ENCODE peak calls at places on chromosomes 11 and 22, in six cellular contexts. D is gastrocnemius medialis, B is stomach, E is transverse colon, U is heart left ventricle, C is sigmoid colon. V is an unnamed sample.

GRCh38 chr22:36435516-36436415 is 45.7 kb downstream of the TXN2 start:
- DNase-seq in C (no peak), U (no peak), E (peak; percentile 84), B (peak; percentile 82), D (no peak), V (no peak)

GRCh38 chr11:123674297-123674696 is 19.9 kb upstream of the SCN3B start:
- DNase-seq in E (no peak), U (no peak), C (no peak), B (no peak), D (no peak), V (no peak)

GRCh38 chr22:19543970-19544708 is 19.9 kb upstream of the CLDN5 start:
- DNase-seq in U (peak; percentile 33), D (no peak), E (peak; percentile 63), C (no peak), B (peak; percentile 90), V (no peak)

GRCh38 chr11:86865436-86865835 is 65.1 kb downstream of the PRSS23 start:
- DNase-seq in C (no peak), D (no peak), U (no peak), B (no peak), E (no peak), V (no peak)

GRCh38 chr11:5277807-5278206 is 8.1 kb upstream of the HBE1 start:
- DNase-seq in C (no peak), B (no peak), D (no peak), U (no peak), E (no peak), V (no peak)

GRCh38 chr11:120912504-120912903 is 111.4 kb upstream of the TBCEL start:
- DNase-seq in C (no peak), D (no peak), B (no peak), U (no peak), E (no peak), V (no peak)

GRCh38 chr22:26828311-26828710 is 170.9 kb downstream of the MIAT start:
- DNase-seq in D (no peak), C (no peak), E (no peak), B (no peak), U (no peak), V (no peak)

GRCh38 chr11:121291896-121292502 is 572 bp upstream of the SC5D start:
- DNase-seq in D (no peak), U (no peak), E (peak; percentile 11), B (no peak), C (no peak), V (no peak)

GRCh38 chr11:3087821-3088800 is 30.9 kb upstream of the CARS1 start:
- DNase-seq in E (no peak), B (no peak), C (no peak), D (no peak), U (no peak), V (no peak)

GRCh38 chr11:125514336-125515101 is 18.5 kb upstream of the FEZ1 start:
- DNase-seq in C (no peak), D (no peak), B (peak; percentile 32), U (no peak), E (peak; percentile 41), V (no peak)

GRCh38 chr11:11022126-11022730 is 164.4 kb upstream of the ZBED5 start:
- DNase-seq in B (no peak), D (no peak), E (no peak), U (no peak), C (no peak), V (no peak)

GRCh38 chr11:129729823-129730222 is 85.8 kb upstream of the TMEM45B start:
- DNase-seq in D (no peak), C (no peak), B (no peak), U (no peak), E (no peak), V (no peak)

GRCh38 chr22:27576815-27577564 is 224.6 kb downstream of the MN1 start:
- DNase-seq in B (no peak), C (peak; percentile 86), U (peak; percentile 75), D (no peak), E (no peak), V (no peak)

GRCh38 chr22:17920145-17920605 is 104.2 kb downstream of the MICAL3 start:
- DNase-seq in D (no peak), E (peak; percentile 79), U (peak; percentile 93), B (peak; percentile 57), C (no peak), V (no peak)

GRCh38 chr22:45688606-45689080 is 17.0 kb downstream of the ATXN10 start:
- DNase-seq in B (no peak), C (no peak), U (no peak), D (peak; percentile 54), E (no peak), V (no peak)

GRCh38 chr11:46554205-46555162 is 39.3 kb downstream of the AMBRA1 start:
- DNase-seq in D (peak; percentile 20), E (no peak), B (no peak), C (no peak), U (no peak), V (no peak)

GRCh38 chr11:114366331-114367243 is 33.7 kb downstream of the C11orf71 start:
- DNase-seq in E (no peak), U (no peak), C (no peak), D (no peak), B (no peak), V (no peak)

GRCh38 chr11:70502677-70503076 is 104.3 kb downstream of the CTTN start:
- DNase-seq in U (peak; percentile 23), B (no peak), E (no peak), C (peak; percentile 46), D (no peak), V (no peak)

GRCh38 chr11:122686106-122686505 is 30.6 kb downstream of the UBASH3B start:
- DNase-seq in U (no peak), C (no peak), E (no peak), D (no peak), B (no peak), V (no peak)

GRCh38 chr11:120577624-120578363 is 66.2 kb downstream of the GRIK4 start:
- DNase-seq in U (no peak), D (no peak), C (no peak), B (no peak), E (no peak), V (no peak)

GRCh38 chr11:130622126-130622525 is 173.7 kb downstream of the ADAMTS15 start:
- DNase-seq in B (no peak), D (no peak), U (no peak), C (no peak), E (no peak), V (no peak)

GRCh38 chr11:9691865-9692264 is 28.0 kb downstream of the SWAP70 start:
- DNase-seq in C (no peak), B (no peak), U (no peak), E (no peak), D (no peak), V (no peak)

GRCh38 chr11:62333768-62334167 is 3.5 kb upstream of the ASRGL1 start:
- DNase-seq in E (no peak), B (no peak), D (no peak), U (no peak), C (no peak), V (no peak)

GRCh38 chr11:62340269-62340901 is 3.1 kb downstream of the ASRGL1 start:
- DNase-seq in C (peak; percentile 69), U (peak; percentile 47), B (peak; percentile 68), E (peak; percentile 67), D (no peak), V (peak; percentile 35)

GRCh38 chr11:62337682-62338181 is 484 bp downstream of the ASRGL1 start:
- DNase-seq in D (no peak), C (no peak), U (no peak), E (peak; percentile 35), B (peak; percentile 38), V (no peak)

GRCh38 chr11:62338218-62338617 is 970 bp downstream of the ASRGL1 start:
- DNase-seq in D (no peak), C (no peak), B (no peak), E (no peak), U (no peak), V (no peak)

GRCh38 chr11:62336949-62337681 is at the start of gene ASRGL1:
- DNase-seq in D (peak; percentile 85), U (peak; percentile 82), B (peak; percentile 94), C (peak; percentile 91), E (peak; percentile 92), V (peak; percentile 63)
- TF ChIP-seq POLR2A in D (peak; percentile 39), U (peak; percentile 33), B (no peak), C (no peak), E (peak; percentile 46), V (no peak)

GRCh38 chr11:119266517-119267255 is 50.2 kb downstream of the MCAM start:
- DNase-seq in D (no peak), U (no peak), E (no peak), B (no peak), C (no peak), V (no peak)

GRCh38 chr11:119267645-119268044 is 49.3 kb downstream of the MCAM start:
- DNase-seq in U (no peak), E (no peak), B (no peak), C (no peak), D (no peak), V (no peak)

GRCh38 chr11:119266063-119266462 is 50.9 kb downstream of the MCAM start:
- DNase-seq in B (no peak), C (no peak), U (no peak), D (no peak), E (no peak), V (no peak)

GRCh38 chr11:119262668-119263351 is 54.1 kb downstream of the MCAM start:
- DNase-seq in U (no peak), D (no peak), E (no peak), C (no peak), B (no peak), V (no peak)

GRCh38 chr11:119263352-119263940 is 53.5 kb downstream of the MCAM start:
- DNase-seq in D (no peak), E (no peak), C (no peak), B (no peak), U (no peak), V (no peak)
- H3K4me3 ChIP-seq in D (no peak overlapping the region), E (no peak overlapping the region), C (no peak overlapping the region), B (no peak overlapping the region), U (peak overlapping the region; percentile 13), V (no peak overlapping the region)

DNA sequence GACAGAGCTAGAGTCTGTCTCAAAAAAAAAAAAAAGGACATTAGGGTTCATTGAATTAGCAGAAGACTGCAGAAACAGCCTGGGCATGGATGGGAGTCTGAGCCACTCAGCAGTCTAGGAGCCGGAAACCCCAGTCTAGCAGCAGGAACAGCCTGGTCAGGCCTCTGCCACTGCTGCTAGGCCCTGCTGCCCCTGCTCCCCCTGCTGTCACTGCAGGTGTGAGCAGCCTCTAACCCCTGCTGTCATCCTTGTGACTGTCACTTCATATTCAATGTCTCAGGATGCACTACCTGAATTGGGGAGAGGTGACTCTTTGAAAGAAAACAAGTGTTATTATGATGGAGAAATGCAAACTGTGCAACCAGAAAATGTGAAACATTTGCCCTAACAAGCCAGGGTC is 7.0 kb upstream of the DDX17 start:
- DNase-seq in B (no peak), D (no peak), C (no peak), E (peak; percentile 28), U (no peak), V (no peak)
- TF ChIP-seq POLR2A in B (no peak), D (no peak), C (no peak), E (no peak), U (no peak), V (no peak)

DNA sequence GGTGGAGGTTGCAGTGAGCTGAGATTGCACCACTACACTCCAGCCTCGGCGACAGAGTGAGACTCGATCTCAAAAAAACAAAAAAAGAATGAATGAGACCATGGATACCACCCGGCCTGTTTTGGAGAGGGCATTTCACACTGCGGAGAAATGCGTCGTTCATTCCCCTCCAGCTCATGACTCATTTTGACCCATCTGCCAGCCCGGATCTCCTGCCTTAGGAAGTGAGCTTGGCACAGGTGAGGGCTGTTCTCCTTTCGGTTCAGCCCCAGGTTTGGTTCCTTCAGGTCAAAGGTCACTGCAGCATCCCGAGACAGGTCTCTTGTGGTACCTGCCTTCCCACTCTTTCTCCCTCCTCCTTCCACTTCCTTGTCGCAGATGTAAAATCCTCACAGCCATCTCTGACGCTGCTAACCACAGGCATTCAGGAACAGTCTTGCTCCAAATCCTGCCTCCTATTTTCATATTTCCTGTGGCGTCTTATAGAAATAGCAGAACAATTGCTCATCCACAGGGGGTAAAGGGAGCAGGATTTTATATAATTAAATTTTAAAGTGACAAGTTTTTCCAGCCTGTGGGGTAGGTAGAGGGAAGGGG is 517.9 kb downstream of the NTM start:
- DNase-seq in E (no peak), B (no peak), U (no peak), C (no peak), D (no peak), V (no peak)
- H3K4me3 ChIP-seq in E (no peak overlapping the region), B (no peak overlapping the region), U (no peak overlapping the region), C (no peak overlapping the region), D (no peak overlapping the region), V (no peak overlapping the region)

V was measured in tibial nerve.